ENCODE peak calls at places on chromosome 5, in four cellular contexts. Z, F, I and B are unnamed samples.

GRCh38 chr5:109759304-109759703 is 69.6 kb downstream of the MAN2A1 start:
- DNase-seq in Z (no peak), F (peak), I (no peak), B (peak)

GRCh38 chr5:170451764-170452365 is 52.0 kb upstream of the KCNIP1 start:
- DNase-seq in Z (no peak), F (peak), I (no peak), B (peak)

GRCh38 chr5:120053841-120054240 is 410.3 kb upstream of the PRR16 start:
- DNase-seq in Z (no peak), F (peak), I (no peak), B (no peak)

GRCh38 chr5:56633950-56634349 is 181.4 kb upstream of the MAP3K1 start:
- DNase-seq in Z (no peak), F (peak), I (no peak), B (no peak)

GRCh38 chr5:81202652-81203051 is 30.5 kb upstream of the CKMT2 start:
- DNase-seq in Z (no peak), F (peak), I (no peak), B (no peak)

GRCh38 chr5:79143684-79144379 is 32.2 kb downstream of the BHMT start:
- DNase-seq in Z (no peak), F (peak), I (no peak), B (peak)

GRCh38 chr5:138054206-138054605 is 21.3 kb upstream of the FAM13B start:
- DNase-seq in Z (no peak), F (no peak), I (no peak), B (no peak)

GRCh38 chr5:76788362-76788761 is 30.5 kb upstream of the F2RL1 start:
- DNase-seq in Z (no peak), F (no peak), I (peak), B (no peak)

GRCh38 chr5:178424141-178424855 is 165.9 kb downstream of the COL23A1 start:
- DNase-seq in Z (no peak), F (no peak), I (no peak), B (no peak)

GRCh38 chr5:132205385-132206125 is 22.1 kb downstream of the P4HA2 start:
- DNase-seq in Z (peak), F (no peak), I (peak), B (no peak)

GRCh38 chr5:150516011-150516410 is 8.1 kb downstream of the NDST1 start:
- DNase-seq in Z (no peak), F (peak), I (no peak), B (peak)

GRCh38 chr5:13731229-13731628 is 213.3 kb downstream of the DNAH5 start:
- DNase-seq in Z (no peak), F (no peak), I (no peak), B (no peak)

GRCh38 chr5:170357853-170358497 is 31.2 kb downstream of the KCNMB1 start:
- DNase-seq in Z (no peak), F (no peak), I (peak), B (no peak)

GRCh38 chr5:176624916-176625315 is 5.4 kb downstream of the SNCB start:
- DNase-seq in Z (no peak), F (no peak), I (no peak), B (no peak)

GRCh38 chr5:58800861-58801540 is 218.1 kb downstream of the RAB3C start:
- DNase-seq in Z (no peak), F (no peak), I (no peak), B (no peak)

GRCh38 chr5:138488481-138488945 is 23.2 kb downstream of the EGR1 start:
- DNase-seq in Z (no peak), F (peak), I (no peak), B (peak)

GRCh38 chr5:9686211-9686610 is 56.1 kb upstream of the TAS2R1 start:
- DNase-seq in Z (no peak), F (peak), I (no peak), B (peak)

GRCh38 chr5:143213851-143214363 is 189.6 kb downstream of the NR3C1 start:
- DNase-seq in Z (no peak), F (no peak), I (no peak), B (no peak)

GRCh38 chr5:177242304-177242703 is 61.2 kb downstream of the RAB24 start:
- DNase-seq in Z (no peak), F (no peak), I (no peak), B (no peak)

GRCh38 chr5:57831942-57832341 is 349.3 kb upstream of the ACTBL2 start:
- DNase-seq in Z (no peak), F (peak), I (no peak), B (no peak)

GRCh38 chr5:74035521-74035937 is 409.5 kb downstream of the ARHGEF28 start:
- DNase-seq in Z (no peak), F (peak), I (peak), B (peak)

GRCh38 chr5:123950701-123951100 is 438.7 kb downstream of the CSNK1G3 start:
- DNase-seq in Z (no peak), F (peak), I (no peak), B (no peak)

GRCh38 chr5:176157656-176158055 is 80.6 kb upstream of the SIMC1 start:
- DNase-seq in Z (no peak), F (peak), I (no peak), B (peak)

GRCh38 chr5:175701797-175702196 is 43.9 kb downstream of the HRH2 start:
- DNase-seq in Z (no peak), F (no peak), I (no peak), B (no peak)

GRCh38 chr5:65100846-65101678 is 332.3 kb downstream of the CWC27 start:
- DNase-seq in Z (peak), F (peak), I (peak), B (peak)

GRCh38 chr5:118224546-118224945 is 763.8 kb downstream of the DTWD2 start:
- DNase-seq in Z (no peak), F (peak), I (no peak), B (no peak)

GRCh38 chr5:55850839-55851674 is at the start of gene IL31RA:
- DNase-seq in Z (no peak), F (peak), I (no peak), B (peak)

GRCh38 chr5:61019642-61020041 is 74.6 kb downstream of the NDUFAF2 start:
- DNase-seq in Z (no peak), F (peak), I (no peak), B (no peak)

GRCh38 chr5:122611401-122611800 is 163.5 kb upstream of the SNX2 start:
- DNase-seq in Z (no peak), F (no peak), I (no peak), B (no peak)

GRCh38 chr5:97085787-97086181 is 56.6 kb downstream of the LIX1 start:
- DNase-seq in Z (no peak), F (no peak), I (no peak), B (no peak)

GRCh38 chr5:97089149-97089801 is 53.1 kb downstream of the LIX1 start:
- DNase-seq in Z (no peak), F (no peak), I (no peak), B (no peak)

GRCh38 chr5:97087138-97087537 is 55.3 kb downstream of the LIX1 start:
- DNase-seq in Z (no peak), F (no peak), I (no peak), B (no peak)

GRCh38 chr5:97090944-97091343 is 51.5 kb downstream of the LIX1 start:
- DNase-seq in Z (no peak), F (no peak), I (no peak), B (no peak)

GRCh38 chr5:97088774-97089148 is 53.6 kb downstream of the LIX1 start:
- DNase-seq in Z (no peak), F (no peak), I (no peak), B (no peak)
- TF ChIP-seq CTCF in Z (no peak), F (no peak), I (no peak), B (no peak)

DNA sequence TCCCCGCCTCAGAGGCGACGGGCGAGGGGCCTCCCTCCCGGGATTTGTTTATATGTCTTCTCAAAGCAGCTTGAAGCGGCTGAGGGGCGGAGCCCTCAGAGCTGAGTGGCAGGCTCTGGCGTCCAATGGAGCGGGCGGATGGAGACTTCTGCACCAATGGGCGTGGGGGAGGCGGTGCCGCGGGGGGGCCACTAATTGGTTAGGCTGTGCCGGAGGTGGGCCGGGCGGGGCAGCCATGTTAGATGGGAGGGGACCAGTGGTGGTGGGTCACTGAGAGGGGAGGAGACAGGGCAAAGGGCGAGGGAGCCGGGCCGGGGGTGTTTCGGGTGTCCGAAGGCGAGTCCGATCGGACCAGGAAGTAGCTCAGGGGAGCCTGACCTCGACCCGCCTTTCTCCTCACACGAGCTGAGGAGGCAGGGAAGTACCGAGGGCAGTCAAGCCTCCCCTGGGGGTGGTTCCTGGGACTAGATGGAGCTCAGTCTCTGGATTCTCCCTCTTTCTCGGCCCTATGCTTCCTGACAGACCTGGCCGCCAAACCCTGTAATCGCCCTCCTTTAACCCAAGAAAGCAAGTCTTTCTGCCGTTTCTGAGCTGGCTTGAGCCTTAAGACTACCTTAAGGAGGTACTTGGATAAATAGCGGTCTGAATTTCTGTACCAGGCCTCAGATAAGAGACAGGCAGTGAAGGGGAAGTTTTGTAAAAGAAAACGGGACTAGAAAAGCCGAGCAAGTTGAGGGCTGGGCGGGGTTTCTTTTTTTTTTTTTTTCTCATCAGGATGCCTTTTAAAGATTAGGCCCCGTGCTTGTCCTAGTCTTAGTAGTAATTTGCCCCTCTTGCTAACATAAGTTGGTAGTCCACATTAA is 1.1 kb downstream of the CREBRF start:
- DNase-seq in Z (peak), F (peak), I (peak), B (peak)
- TF ChIP-seq CTCF in Z (no peak), F (peak), I (no peak), B (no peak)

GRCh38 chr5:53478411-53479044 is 1.9 kb upstream of the FST start:
- DNase-seq in Z (peak), F (peak), I (peak), B (peak)
- TF ChIP-seq CTCF in Z (peak), F (peak), I (no peak), B (peak)

DNA sequence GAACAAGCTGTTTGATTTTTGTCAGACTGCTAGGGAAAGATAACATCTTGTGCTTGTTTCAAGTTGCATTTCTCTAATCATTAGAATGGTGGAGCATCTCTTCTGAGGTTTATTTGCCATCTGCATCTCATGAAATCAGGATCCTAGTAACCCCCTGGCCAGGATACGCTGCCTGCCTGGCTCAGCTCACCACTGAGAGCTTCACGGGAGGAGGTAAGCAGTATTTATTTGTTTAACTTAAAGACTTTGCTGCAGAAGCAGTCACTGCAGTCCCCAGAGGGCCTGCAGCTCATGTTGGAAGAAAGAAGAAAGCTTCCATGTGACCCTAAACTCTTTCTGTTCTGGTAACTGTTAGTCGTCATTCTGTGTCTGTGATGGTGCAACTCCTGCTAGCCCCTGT is 83.3 kb upstream of the CXCL14 start:
- DNase-seq in Z (no peak), F (no peak), I (no peak), B (no peak)
- TF ChIP-seq CTCF in Z (no peak), F (no peak), I (no peak), B (no peak)

GRCh38 chr5:142184939-142185526 is 76.5 kb downstream of the NDFIP1 start:
- DNase-seq in Z (no peak), F (no peak), I (no peak), B (no peak)
- TF ChIP-seq CTCF in Z (no peak), F (no peak), I (no peak), B (no peak)

DNA sequence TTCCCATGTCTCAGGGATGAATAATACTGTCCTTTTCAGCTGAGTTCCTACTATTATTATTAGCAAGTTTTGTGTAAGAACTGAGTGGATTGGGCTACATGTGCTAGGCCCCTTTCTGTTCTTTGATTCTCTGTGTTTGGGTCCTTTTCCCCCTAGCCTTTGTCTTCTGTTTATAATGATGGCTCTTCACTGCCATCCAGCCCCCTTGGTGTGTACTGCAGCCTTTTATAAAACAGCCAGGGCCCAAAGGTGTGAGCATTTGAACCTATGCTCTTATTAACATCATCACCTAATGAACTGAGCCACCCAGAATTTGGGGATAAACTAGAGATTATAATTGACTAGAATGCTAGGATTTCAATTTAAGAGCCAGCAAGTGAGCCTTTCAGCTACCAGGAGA is 52.6 kb downstream of the PLAC8L1 start:
- DNase-seq in Z (no peak), F (no peak), I (no peak), B (no peak)
- TF ChIP-seq CTCF in Z (no peak), F (peak), I (no peak), B (peak)

GRCh38 chr5:168992687-168993086 is 308.3 kb downstream of the SLIT3 start:
- DNase-seq in Z (peak), F (no peak), I (no peak), B (no peak)
- TF ChIP-seq CTCF in Z (peak), F (no peak), I (no peak), B (peak)

DNA sequence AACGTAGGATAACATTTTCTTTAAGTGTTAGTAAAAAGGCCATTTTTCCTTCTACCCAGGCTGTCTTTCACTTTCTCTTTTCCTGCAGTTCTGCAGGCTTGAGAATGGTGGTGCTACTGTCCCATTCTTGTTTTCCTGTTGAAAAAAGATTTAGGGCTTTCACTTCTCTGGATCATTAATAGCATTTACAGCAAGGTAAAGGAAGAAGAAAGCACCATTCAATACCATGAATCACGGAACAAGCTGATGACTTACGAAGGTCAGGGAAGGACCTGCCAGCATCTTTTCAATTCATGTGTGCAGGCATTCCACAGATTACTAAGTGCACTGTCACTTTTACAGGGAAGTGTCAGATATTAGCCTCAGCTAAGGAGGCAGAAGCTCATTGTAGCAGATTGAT is 292.8 kb downstream of the YTHDC2 start:
- DNase-seq in Z (no peak), F (peak), I (no peak), B (peak)
- TF ChIP-seq CTCF in Z (no peak), F (peak), I (no peak), B (peak)

DNA sequence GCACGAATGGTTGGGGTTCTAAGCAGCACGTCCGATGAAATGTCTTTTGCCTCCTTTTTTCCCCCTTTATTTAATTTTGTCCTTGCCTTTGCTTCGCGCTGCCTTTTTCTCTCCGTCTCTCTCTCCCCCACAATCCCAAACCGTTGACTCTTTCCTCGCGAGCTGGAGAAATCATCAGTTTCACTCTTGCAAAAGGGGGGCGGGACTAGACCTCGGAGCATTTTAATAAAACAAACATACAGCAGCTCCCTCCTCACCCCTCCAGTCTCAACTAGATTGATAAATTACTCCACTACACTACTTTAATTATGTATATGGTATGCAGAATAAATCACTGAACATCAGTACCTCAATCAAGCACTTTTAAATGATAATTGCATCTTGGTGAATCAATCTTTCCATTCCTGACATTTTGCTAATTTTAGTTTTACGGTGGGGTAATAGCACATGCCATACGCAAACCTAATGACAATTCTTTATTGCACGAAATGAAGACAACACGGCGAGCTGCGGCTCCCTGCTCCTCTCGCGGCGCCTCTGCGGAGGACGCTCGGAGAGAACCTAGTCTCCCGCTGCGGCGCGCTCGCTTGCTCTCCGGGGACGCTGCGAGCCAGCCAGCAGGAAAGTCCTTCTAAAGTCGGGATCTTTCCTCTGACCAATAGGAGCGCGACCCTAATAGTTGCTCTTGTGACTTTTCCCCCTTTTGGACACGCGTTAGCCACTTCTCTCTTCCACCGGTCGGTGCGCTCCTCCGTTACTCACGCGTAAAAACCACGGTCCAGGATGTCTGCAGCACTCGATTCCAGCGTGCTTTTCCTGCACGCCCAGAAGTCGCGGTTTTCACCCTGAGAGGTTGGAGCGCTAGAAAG is 816 bp upstream of the MEF2C start:
- DNase-seq in Z (peak), F (peak), I (peak), B (peak)
- TF ChIP-seq CTCF in Z (no peak), F (no peak), I (no peak), B (peak)

DNA sequence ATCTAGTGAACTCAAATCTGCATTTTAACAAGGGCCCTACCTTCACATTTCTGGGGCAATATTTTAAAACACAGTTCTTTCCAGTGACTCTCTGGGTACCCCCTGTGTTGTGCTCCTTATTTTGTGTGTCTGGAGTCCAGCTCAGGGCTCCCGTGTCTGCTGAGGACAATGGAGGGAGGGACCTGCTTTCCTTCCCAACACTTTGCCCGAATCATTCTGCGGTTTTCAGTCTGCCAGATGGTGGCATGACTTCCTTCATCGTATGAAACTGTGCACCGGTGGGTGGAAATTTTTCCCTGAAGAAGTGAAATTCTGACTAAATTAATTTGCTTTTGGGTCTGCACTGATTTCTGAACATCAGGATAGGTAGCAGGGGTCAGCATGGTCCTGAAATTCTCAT is 153.6 kb upstream of the CD180 start:
- DNase-seq in Z (no peak), F (no peak), I (no peak), B (no peak)
- TF ChIP-seq CTCF in Z (no peak), F (no peak), I (no peak), B (no peak)